ENCODE peak calls at places on chromosome 5, in five cellular contexts. One of them, this sample, is unnamed.
A peak's percentile ranks its signal among the peaks of the same experiment; 100 is the strongest.

GRCh38 chr5:136814621-136815378 is 449.5 kb upstream of the TRPC7 start:
- DNase-seq in brain microvascular endothelial cell: no peak
- DNase-seq in uterus: no peak
- DNase-seq in ovary: no peak
- DNase-seq in colonic mucosa: no peak
- DNase-seq in this sample: peak; percentile 17

GRCh38 chr5:98774192-98775046 is 956 bp downstream of the RGMB start:
- DNase-seq in uterus: peak; percentile 53
- DNase-seq in ovary: peak; percentile 71
- DNase-seq in brain microvascular endothelial cell: peak; percentile 73
- DNase-seq in colonic mucosa: peak; percentile 79
- DNase-seq in this sample: peak; percentile 84

GRCh38 chr5:149681252-149681651 is 48.9 kb upstream of the PPARGC1B start:
- DNase-seq in brain microvascular endothelial cell: no peak
- DNase-seq in uterus: no peak
- DNase-seq in ovary: no peak
- DNase-seq in colonic mucosa: peak; percentile 7
- DNase-seq in this sample: no peak

GRCh38 chr5:17241635-17242034 is 24.2 kb downstream of the BASP1 start:
- DNase-seq in colonic mucosa: no peak
- DNase-seq in uterus: no peak
- DNase-seq in brain microvascular endothelial cell: no peak
- DNase-seq in ovary: no peak
- DNase-seq in this sample: no peak

GRCh38 chr5:103561670-103562069 is 919 bp downstream of the NUDT12 start:
- DNase-seq in uterus: no peak
- DNase-seq in brain microvascular endothelial cell: no peak
- DNase-seq in colonic mucosa: no peak
- DNase-seq in ovary: no peak
- DNase-seq in this sample: no peak

GRCh38 chr5:53436480-53437191 is 43.8 kb upstream of the FST start:
- DNase-seq in brain microvascular endothelial cell: no peak
- DNase-seq in ovary: no peak
- DNase-seq in uterus: no peak
- DNase-seq in colonic mucosa: no peak
- DNase-seq in this sample: no peak

GRCh38 chr5:34857161-34857560 is 18.2 kb downstream of the TTC23L start:
- DNase-seq in colonic mucosa: no peak
- DNase-seq in brain microvascular endothelial cell: no peak
- DNase-seq in uterus: no peak
- DNase-seq in ovary: no peak
- DNase-seq in this sample: no peak

GRCh38 chr5:88092358-88092757 is 176.3 kb downstream of the TMEM161B start:
- DNase-seq in ovary: no peak
- DNase-seq in brain microvascular endothelial cell: no peak
- DNase-seq in uterus: no peak
- DNase-seq in colonic mucosa: no peak
- DNase-seq in this sample: no peak

GRCh38 chr5:52794519-52794918 is 6.8 kb downstream of the ITGA1 start:
- DNase-seq in uterus: no peak
- DNase-seq in brain microvascular endothelial cell: no peak
- DNase-seq in colonic mucosa: no peak
- DNase-seq in ovary: no peak
- DNase-seq in this sample: no peak

GRCh38 chr5:21143686-21144085 is 1155.7 kb upstream of the CDH18 start:
- DNase-seq in uterus: no peak
- DNase-seq in colonic mucosa: no peak
- DNase-seq in brain microvascular endothelial cell: no peak
- DNase-seq in ovary: no peak
- DNase-seq in this sample: no peak

GRCh38 chr5:17794829-17795228 is 160.6 kb downstream of the TAF11L14 start:
- DNase-seq in uterus: no peak
- DNase-seq in colonic mucosa: no peak
- DNase-seq in brain microvascular endothelial cell: no peak
- DNase-seq in ovary: no peak
- DNase-seq in this sample: no peak

GRCh38 chr5:133397986-133398645 is 214.2 kb downstream of the FSTL4 start:
- DNase-seq in uterus: no peak
- DNase-seq in brain microvascular endothelial cell: no peak
- DNase-seq in colonic mucosa: no peak
- DNase-seq in ovary: no peak
- DNase-seq in this sample: no peak

GRCh38 chr5:124655943-124656459 is 90.4 kb downstream of the ZNF608 start:
- DNase-seq in ovary: no peak
- DNase-seq in uterus: no peak
- DNase-seq in colonic mucosa: peak; percentile 81
- DNase-seq in brain microvascular endothelial cell: peak; percentile 90
- DNase-seq in this sample: no peak

GRCh38 chr5:176614805-176615478 is 5.0 kb upstream of the GPRIN1 start:
- DNase-seq in brain microvascular endothelial cell: peak; percentile 76
- DNase-seq in colonic mucosa: no peak
- DNase-seq in uterus: no peak
- DNase-seq in ovary: no peak
- DNase-seq in this sample: no peak

GRCh38 chr5:81147970-81148571 is 85.1 kb upstream of the CKMT2 start:
- DNase-seq in uterus: no peak
- DNase-seq in colonic mucosa: no peak
- DNase-seq in brain microvascular endothelial cell: no peak
- DNase-seq in ovary: no peak
- DNase-seq in this sample: no peak

GRCh38 chr5:37638897-37639296 is 200.9 kb downstream of the GDNF start:
- DNase-seq in uterus: no peak
- DNase-seq in brain microvascular endothelial cell: no peak
- DNase-seq in colonic mucosa: no peak
- DNase-seq in ovary: no peak
- DNase-seq in this sample: no peak

GRCh38 chr5:16934123-16934522 is 2.0 kb downstream of the MYO10 start:
- DNase-seq in uterus: peak; percentile 48
- DNase-seq in brain microvascular endothelial cell: peak; percentile 83
- DNase-seq in colonic mucosa: peak; percentile 90
- DNase-seq in ovary: peak; percentile 78
- DNase-seq in this sample: peak; percentile 60

GRCh38 chr5:156329197-156329611 is 2.2 kb downstream of the SGCD start:
- DNase-seq in colonic mucosa: no peak
- DNase-seq in brain microvascular endothelial cell: no peak
- DNase-seq in uterus: no peak
- DNase-seq in ovary: no peak
- DNase-seq in this sample: peak; percentile 30

GRCh38 chr5:156328766-156329165 is 1.8 kb downstream of the SGCD start:
- DNase-seq in colonic mucosa: no peak
- DNase-seq in ovary: no peak
- DNase-seq in uterus: no peak
- DNase-seq in brain microvascular endothelial cell: no peak
- DNase-seq in this sample: no peak

GRCh38 chr5:156327306-156327705 is 342 bp downstream of the SGCD start:
- DNase-seq in uterus: no peak
- DNase-seq in colonic mucosa: no peak
- DNase-seq in brain microvascular endothelial cell: no peak
- DNase-seq in ovary: no peak
- DNase-seq in this sample: no peak

GRCh38 chr5:156326718-156327259 is at the start of gene SGCD:
- DNase-seq in uterus: peak; percentile 69
- DNase-seq in brain microvascular endothelial cell: peak; percentile 26
- DNase-seq in colonic mucosa: peak; percentile 22
- DNase-seq in ovary: peak; percentile 68
- DNase-seq in this sample: peak; percentile 88

GRCh38 chr5:156328176-156328575 is 1.2 kb downstream of the SGCD start:
- DNase-seq in uterus: no peak
- DNase-seq in ovary: no peak
- DNase-seq in colonic mucosa: no peak
- DNase-seq in brain microvascular endothelial cell: no peak
- DNase-seq in this sample: no peak
- H3K27ac ChIP-seq in uterus: peak overlapping the region; percentile 77
- H3K27ac ChIP-seq in ovary: no peak overlapping the region
- H3K27ac ChIP-seq in colonic mucosa: no peak overlapping the region
- H3K27ac ChIP-seq in brain microvascular endothelial cell: no peak overlapping the region
- H3K27ac ChIP-seq in this sample: peak overlapping the region; percentile 86

GRCh38 chr5:58363444-58363843 is 96.4 kb downstream of the PLK2 start:
- DNase-seq in uterus: no peak
- DNase-seq in ovary: no peak
- DNase-seq in colonic mucosa: no peak
- DNase-seq in brain microvascular endothelial cell: no peak
- DNase-seq in this sample: no peak

GRCh38 chr5:58365791-58366190 is 94.1 kb downstream of the PLK2 start:
- DNase-seq in ovary: no peak
- DNase-seq in colonic mucosa: no peak
- DNase-seq in uterus: no peak
- DNase-seq in brain microvascular endothelial cell: no peak
- DNase-seq in this sample: no peak

GRCh38 chr5:58369513-58370156 is 90.3 kb downstream of the PLK2 start:
- DNase-seq in colonic mucosa: no peak
- DNase-seq in uterus: no peak
- DNase-seq in brain microvascular endothelial cell: no peak
- DNase-seq in ovary: no peak
- DNase-seq in this sample: no peak

GRCh38 chr5:58363850-58364249 is 96.0 kb downstream of the PLK2 start:
- DNase-seq in uterus: no peak
- DNase-seq in colonic mucosa: no peak
- DNase-seq in brain microvascular endothelial cell: no peak
- DNase-seq in ovary: no peak
- DNase-seq in this sample: no peak

DNA sequence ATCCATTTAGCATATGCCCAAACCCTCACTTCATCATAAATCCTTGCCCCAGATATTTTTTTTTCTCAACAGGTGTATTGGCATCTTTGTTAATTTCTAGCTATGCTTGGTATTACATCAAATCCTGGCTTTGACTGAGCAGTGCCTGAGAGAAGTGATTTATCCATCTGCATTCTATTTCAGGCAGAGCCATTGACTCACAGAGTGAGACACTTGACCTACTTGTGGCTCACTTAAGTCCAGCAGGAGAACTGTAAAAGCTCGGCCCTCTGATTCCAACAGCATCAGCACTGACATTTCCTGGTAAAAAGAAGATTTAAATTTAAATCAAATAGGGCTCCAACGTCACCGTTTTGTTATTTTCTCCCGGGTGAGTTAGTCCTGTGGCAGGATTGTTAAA is 93.4 kb downstream of the PLK2 start:
- DNase-seq in ovary: no peak
- DNase-seq in uterus: no peak
- DNase-seq in colonic mucosa: no peak
- DNase-seq in brain microvascular endothelial cell: peak; percentile 7
- DNase-seq in this sample: no peak
- TF ChIP-seq CTCF in ovary: no peak
- TF ChIP-seq CTCF in uterus: no peak
- TF ChIP-seq CTCF in colonic mucosa: no peak
- TF ChIP-seq CTCF in brain microvascular endothelial cell: no peak
- TF ChIP-seq CTCF in this sample: no peak

GRCh38 chr5:111738118-111738517 is 18.9 kb downstream of the NREP start:
- DNase-seq in colonic mucosa: no peak
- DNase-seq in uterus: no peak
- DNase-seq in ovary: no peak
- DNase-seq in brain microvascular endothelial cell: no peak
- DNase-seq in this sample: no peak
- H3K36me3 ChIP-seq in colonic mucosa: no peaks in the 10 kb centered on the region
- H3K36me3 ChIP-seq in uterus: no peaks in the 10 kb centered on the region
- H3K36me3 ChIP-seq in ovary: no peaks in the 10 kb centered on the region
- H3K36me3 ChIP-seq in brain microvascular endothelial cell: peaks cover 27% of the 10 kb centered on the region
- H3K36me3 ChIP-seq in this sample: no peaks in the 10 kb centered on the region

GRCh38 chr5:138543730-138544104 is 681 bp upstream of the ETF1 start:
- DNase-seq in ovary: no peak
- DNase-seq in colonic mucosa: no peak
- DNase-seq in uterus: no peak
- DNase-seq in brain microvascular endothelial cell: no peak
- DNase-seq in this sample: no peak

GRCh38 chr5:138544171-138545134 is 1.4 kb upstream of the ETF1 start:
- DNase-seq in ovary: peak; percentile 46
- DNase-seq in uterus: no peak
- DNase-seq in brain microvascular endothelial cell: peak; percentile 13
- DNase-seq in colonic mucosa: peak; percentile 27
- DNase-seq in this sample: peak; percentile 70

GRCh38 chr5:138542956-138543729 is at the start of gene ETF1:
- DNase-seq in brain microvascular endothelial cell: peak; percentile 100
- DNase-seq in ovary: peak; percentile 100
- DNase-seq in colonic mucosa: peak; percentile 100
- DNase-seq in uterus: peak; percentile 100
- DNase-seq in this sample: peak; percentile 100

GRCh38 chr5:138549414-138549813 is 6.4 kb upstream of the ETF1 start:
- DNase-seq in brain microvascular endothelial cell: no peak
- DNase-seq in colonic mucosa: no peak
- DNase-seq in uterus: no peak
- DNase-seq in ovary: no peak
- DNase-seq in this sample: no peak

DNA sequence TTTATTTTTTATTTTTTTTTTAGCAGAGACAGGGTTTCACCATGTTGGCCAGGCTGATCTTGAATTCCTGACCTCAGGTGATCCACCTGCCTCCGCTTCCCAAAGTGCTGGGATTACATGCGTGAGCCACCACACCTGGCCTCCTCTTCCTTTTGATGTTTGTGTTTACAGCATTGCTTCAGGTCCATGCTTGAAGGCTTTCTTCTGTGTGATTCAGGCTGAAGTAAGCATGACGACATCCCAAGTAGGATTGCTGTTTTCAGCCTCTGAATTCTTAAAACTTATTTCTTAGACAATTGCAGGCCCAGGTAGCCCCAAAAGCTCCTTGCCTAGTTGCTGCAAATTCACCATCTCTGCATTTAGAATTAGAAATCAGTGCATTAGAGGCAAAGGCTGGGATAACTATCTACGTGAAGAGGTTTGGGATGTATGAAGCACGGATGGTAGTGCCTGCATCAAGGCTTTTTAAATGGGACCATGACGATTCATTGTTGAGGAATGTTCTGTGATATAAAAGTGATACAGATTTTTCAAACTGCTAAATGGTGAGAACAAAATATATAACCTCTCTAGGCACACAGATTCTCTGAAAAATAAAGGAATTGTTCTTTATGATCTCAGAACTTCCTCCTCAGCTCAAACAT is 3.0 kb upstream of the ETF1 start:
- DNase-seq in uterus: no peak
- DNase-seq in brain microvascular endothelial cell: no peak
- DNase-seq in ovary: no peak
- DNase-seq in colonic mucosa: no peak
- DNase-seq in this sample: no peak
- H3K27ac ChIP-seq in uterus: no peak overlapping the region
- H3K27ac ChIP-seq in brain microvascular endothelial cell: peak overlapping the region; percentile 22
- H3K27ac ChIP-seq in ovary: no peak overlapping the region
- H3K27ac ChIP-seq in colonic mucosa: no peak overlapping the region
- H3K27ac ChIP-seq in this sample: peak overlapping the region; percentile 99

GRCh38 chr5:139394654-139395566 is at the start of gene PROB1:
- DNase-seq in brain microvascular endothelial cell: no peak
- DNase-seq in colonic mucosa: no peak
- DNase-seq in ovary: no peak
- DNase-seq in uterus: no peak
- DNase-seq in this sample: peak; percentile 90

GRCh38 chr5:139396691-139397090 is 1.8 kb upstream of the PROB1 start:
- DNase-seq in colonic mucosa: no peak
- DNase-seq in uterus: no peak
- DNase-seq in ovary: no peak
- DNase-seq in brain microvascular endothelial cell: no peak
- DNase-seq in this sample: no peak

GRCh38 chr5:139394123-139394653 is 716 bp downstream of the PROB1 start:
- DNase-seq in ovary: no peak
- DNase-seq in brain microvascular endothelial cell: no peak
- DNase-seq in uterus: peak; percentile 62
- DNase-seq in colonic mucosa: peak; percentile 62
- DNase-seq in this sample: peak; percentile 92

GRCh38 chr5:139397921-139398320 is 3.0 kb upstream of the PROB1 start:
- DNase-seq in colonic mucosa: no peak
- DNase-seq in ovary: no peak
- DNase-seq in uterus: no peak
- DNase-seq in brain microvascular endothelial cell: no peak
- DNase-seq in this sample: peak; percentile 32

GRCh38 chr5:139395844-139396640 is 1.1 kb upstream of the PROB1 start:
- DNase-seq in colonic mucosa: no peak
- DNase-seq in ovary: no peak
- DNase-seq in brain microvascular endothelial cell: no peak
- DNase-seq in uterus: no peak
- DNase-seq in this sample: peak; percentile 79
- TF ChIP-seq CTCF in colonic mucosa: no peak
- TF ChIP-seq CTCF in ovary: no peak
- TF ChIP-seq CTCF in brain microvascular endothelial cell: no peak
- TF ChIP-seq CTCF in uterus: no peak
- TF ChIP-seq CTCF in this sample: no peak

This sample was measured in psoas muscle.